ENCODE peak calls at places on chromosomes 6 and 20, in six cellular contexts. One of them, this sample, is unnamed.

GRCh38 chr20:50512323-50512722 is 2.1 kb downstream of the PTPN1 start:
- DNase-seq in mesenchymal stem cell: no peak
- DNase-seq in H1: no peak
- DNase-seq in IMR-90: no peak
- DNase-seq in neuronal stem cell: no peak
- DNase-seq in trophoblast cell: no peak
- DNase-seq in this sample: no peak

GRCh38 chr6:65707134-65707826 is at the start of gene EYS:
- DNase-seq in IMR-90: no peak
- DNase-seq in H1: no peak
- DNase-seq in mesenchymal stem cell: no peak
- DNase-seq in neuronal stem cell: no peak
- DNase-seq in trophoblast cell: no peak
- DNase-seq in this sample: no peak

GRCh38 chr20:61044499-61044898 is 207.6 kb upstream of the CDH4 start:
- DNase-seq in neuronal stem cell: no peak
- DNase-seq in trophoblast cell: no peak
- DNase-seq in IMR-90: no peak
- DNase-seq in H1: no peak
- DNase-seq in mesenchymal stem cell: no peak
- DNase-seq in this sample: peak

GRCh38 chr6:150068786-150069648 is at the start of gene ULBP3:
- DNase-seq in mesenchymal stem cell: peak
- DNase-seq in H1: peak
- DNase-seq in trophoblast cell: peak
- DNase-seq in neuronal stem cell: peak
- DNase-seq in IMR-90: peak
- DNase-seq in this sample: peak

GRCh38 chr6:148457137-148457842 is 114.7 kb downstream of the SASH1 start:
- DNase-seq in IMR-90: peak
- DNase-seq in H1: no peak
- DNase-seq in mesenchymal stem cell: peak
- DNase-seq in trophoblast cell: no peak
- DNase-seq in neuronal stem cell: no peak
- DNase-seq in this sample: no peak

GRCh38 chr6:1554241-1554880 is 55.4 kb upstream of the FOXC1 start:
- DNase-seq in neuronal stem cell: no peak
- DNase-seq in mesenchymal stem cell: no peak
- DNase-seq in trophoblast cell: no peak
- DNase-seq in H1: no peak
- DNase-seq in IMR-90: no peak
- DNase-seq in this sample: no peak

GRCh38 chr20:62476074-62476838 is 461 bp upstream of the GATA5 start:
- DNase-seq in mesenchymal stem cell: no peak
- DNase-seq in trophoblast cell: no peak
- DNase-seq in neuronal stem cell: no peak
- DNase-seq in IMR-90: no peak
- DNase-seq in H1: no peak
- DNase-seq in this sample: peak

GRCh38 chr20:1505871-1506270 is 14.7 kb upstream of the SIRPB2 start:
- DNase-seq in neuronal stem cell: no peak
- DNase-seq in mesenchymal stem cell: no peak
- DNase-seq in IMR-90: no peak
- DNase-seq in trophoblast cell: no peak
- DNase-seq in H1: no peak
- DNase-seq in this sample: no peak

GRCh38 chr6:143745160-143746133 is 67.7 kb downstream of the PHACTR2 start:
- DNase-seq in neuronal stem cell: peak
- DNase-seq in trophoblast cell: peak
- DNase-seq in H1: no peak
- DNase-seq in mesenchymal stem cell: peak
- DNase-seq in IMR-90: peak
- DNase-seq in this sample: peak

GRCh38 chr20:50514035-50514337 is 3.8 kb downstream of the PTPN1 start:
- DNase-seq in H1: no peak
- DNase-seq in IMR-90: no peak
- DNase-seq in neuronal stem cell: no peak
- DNase-seq in trophoblast cell: no peak
- DNase-seq in mesenchymal stem cell: no peak
- DNase-seq in this sample: no peak

GRCh38 chr20:25437153-25437581 is 29.7 kb downstream of the GINS1 start:
- DNase-seq in neuronal stem cell: peak
- DNase-seq in IMR-90: peak
- DNase-seq in H1: peak
- DNase-seq in mesenchymal stem cell: no peak
- DNase-seq in trophoblast cell: peak
- DNase-seq in this sample: no peak

GRCh38 chr6:103405321-103405720 is 1454.4 kb downstream of the HACE1 start:
- DNase-seq in neuronal stem cell: no peak
- DNase-seq in H1: no peak
- DNase-seq in trophoblast cell: no peak
- DNase-seq in mesenchymal stem cell: no peak
- DNase-seq in IMR-90: no peak
- DNase-seq in this sample: peak

GRCh38 chr6:158191769-158192168 is 23.6 kb downstream of the GTF2H5 start:
- DNase-seq in mesenchymal stem cell: no peak
- DNase-seq in H1: no peak
- DNase-seq in trophoblast cell: no peak
- DNase-seq in neuronal stem cell: no peak
- DNase-seq in IMR-90: no peak
- DNase-seq in this sample: no peak

GRCh38 chr6:72894091-72894490 is 272.2 kb downstream of the KCNQ5 start:
- DNase-seq in IMR-90: no peak
- DNase-seq in mesenchymal stem cell: no peak
- DNase-seq in trophoblast cell: no peak
- DNase-seq in H1: no peak
- DNase-seq in neuronal stem cell: no peak
- DNase-seq in this sample: no peak

GRCh38 chr6:142857609-142858195 is 87.3 kb downstream of the HIVEP2 start:
- DNase-seq in mesenchymal stem cell: no peak
- DNase-seq in trophoblast cell: no peak
- DNase-seq in neuronal stem cell: no peak
- DNase-seq in IMR-90: no peak
- DNase-seq in H1: no peak
- DNase-seq in this sample: no peak

GRCh38 chr6:128655978-128656498 is 135.6 kb upstream of the PTPRK start:
- DNase-seq in H1: no peak
- DNase-seq in mesenchymal stem cell: peak
- DNase-seq in IMR-90: peak
- DNase-seq in neuronal stem cell: no peak
- DNase-seq in trophoblast cell: no peak
- DNase-seq in this sample: no peak
- H2AFZ ChIP-seq in H1: no peak
- H2AFZ ChIP-seq in mesenchymal stem cell: no peak
- H2AFZ ChIP-seq in IMR-90: peak
- H2AFZ ChIP-seq in neuronal stem cell: peak
- H2AFZ ChIP-seq in trophoblast cell: no peak
- H2AFZ ChIP-seq in this sample: no peak

GRCh38 chr20:45909336-45909808 is 2.6 kb downstream of the PLTP start:
- DNase-seq in IMR-90: no peak
- DNase-seq in neuronal stem cell: no peak
- DNase-seq in mesenchymal stem cell: no peak
- DNase-seq in H1: no peak
- DNase-seq in trophoblast cell: no peak
- DNase-seq in this sample: no peak

GRCh38 chr20:45912344-45912682 is 358 bp upstream of the PLTP start:
- DNase-seq in mesenchymal stem cell: no peak
- DNase-seq in H1: no peak
- DNase-seq in neuronal stem cell: no peak
- DNase-seq in IMR-90: no peak
- DNase-seq in trophoblast cell: no peak
- DNase-seq in this sample: no peak

GRCh38 chr20:45909817-45910669 is 1.9 kb downstream of the PLTP start:
- DNase-seq in mesenchymal stem cell: no peak
- DNase-seq in trophoblast cell: no peak
- DNase-seq in neuronal stem cell: no peak
- DNase-seq in H1: no peak
- DNase-seq in IMR-90: no peak
- DNase-seq in this sample: no peak

GRCh38 chr20:45911486-45912343 is at the start of gene PLTP:
- DNase-seq in mesenchymal stem cell: peak
- DNase-seq in trophoblast cell: no peak
- DNase-seq in IMR-90: peak
- DNase-seq in H1: no peak
- DNase-seq in neuronal stem cell: peak
- DNase-seq in this sample: peak

GRCh38 chr20:45910670-45911485 is 1.1 kb downstream of the PLTP start:
- DNase-seq in IMR-90: peak
- DNase-seq in H1: peak
- DNase-seq in trophoblast cell: peak
- DNase-seq in neuronal stem cell: peak
- DNase-seq in mesenchymal stem cell: peak
- DNase-seq in this sample: peak
- H3K4ac ChIP-seq in IMR-90: peak
- H3K4ac ChIP-seq in H1: peak
- H3K4ac ChIP-seq in trophoblast cell: no peak
- H3K4ac ChIP-seq in neuronal stem cell: no peak
- H3K4ac ChIP-seq in mesenchymal stem cell: peak
- H3K4ac ChIP-seq in this sample: no peak

GRCh38 chr6:105620878-105621277 is 218.0 kb upstream of the PREP start:
- DNase-seq in neuronal stem cell: no peak
- DNase-seq in H1: no peak
- DNase-seq in mesenchymal stem cell: no peak
- DNase-seq in trophoblast cell: no peak
- DNase-seq in IMR-90: peak
- DNase-seq in this sample: no peak

GRCh38 chr6:105616521-105616920 is 213.6 kb upstream of the PREP start:
- DNase-seq in trophoblast cell: no peak
- DNase-seq in H1: no peak
- DNase-seq in neuronal stem cell: no peak
- DNase-seq in IMR-90: no peak
- DNase-seq in mesenchymal stem cell: no peak
- DNase-seq in this sample: no peak

GRCh38 chr6:105619971-105620741 is 217.3 kb upstream of the PREP start:
- DNase-seq in neuronal stem cell: no peak
- DNase-seq in trophoblast cell: no peak
- DNase-seq in IMR-90: no peak
- DNase-seq in mesenchymal stem cell: no peak
- DNase-seq in H1: no peak
- DNase-seq in this sample: no peak

GRCh38 chr6:105621564-105622175 is 218.8 kb upstream of the PREP start:
- DNase-seq in trophoblast cell: no peak
- DNase-seq in mesenchymal stem cell: no peak
- DNase-seq in IMR-90: no peak
- DNase-seq in neuronal stem cell: no peak
- DNase-seq in H1: no peak
- DNase-seq in this sample: no peak

GRCh38 chr6:105618247-105618646 is 215.4 kb upstream of the PREP start:
- DNase-seq in H1: no peak
- DNase-seq in neuronal stem cell: no peak
- DNase-seq in trophoblast cell: no peak
- DNase-seq in mesenchymal stem cell: no peak
- DNase-seq in IMR-90: no peak
- DNase-seq in this sample: no peak
- H4K91ac ChIP-seq in H1: no peak
- H4K91ac ChIP-seq in neuronal stem cell: no peak
- H4K91ac ChIP-seq in trophoblast cell: no peak
- H4K91ac ChIP-seq in mesenchymal stem cell: no peak
- H4K91ac ChIP-seq in IMR-90: no peak
- H4K91ac ChIP-seq in this sample: no peak

GRCh38 chr20:23626040-23626620 is 11.6 kb downstream of the CST3 start:
- DNase-seq in neuronal stem cell: no peak
- DNase-seq in H1: no peak
- DNase-seq in IMR-90: no peak
- DNase-seq in mesenchymal stem cell: no peak
- DNase-seq in trophoblast cell: peak
- DNase-seq in this sample: no peak

GRCh38 chr20:23622839-23623343 is 14.9 kb downstream of the CST3 start:
- DNase-seq in H1: no peak
- DNase-seq in neuronal stem cell: no peak
- DNase-seq in trophoblast cell: peak
- DNase-seq in mesenchymal stem cell: peak
- DNase-seq in IMR-90: peak
- DNase-seq in this sample: no peak

GRCh38 chr20:23625236-23625964 is 12.4 kb downstream of the CST3 start:
- DNase-seq in trophoblast cell: peak
- DNase-seq in IMR-90: no peak
- DNase-seq in mesenchymal stem cell: no peak
- DNase-seq in neuronal stem cell: no peak
- DNase-seq in H1: no peak
- DNase-seq in this sample: no peak

GRCh38 chr20:23624307-23624706 is 13.4 kb downstream of the CST3 start:
- DNase-seq in IMR-90: no peak
- DNase-seq in trophoblast cell: no peak
- DNase-seq in mesenchymal stem cell: peak
- DNase-seq in H1: no peak
- DNase-seq in neuronal stem cell: no peak
- DNase-seq in this sample: no peak

GRCh38 chr20:23623666-23624065 is 14.1 kb downstream of the CST3 start:
- DNase-seq in trophoblast cell: no peak
- DNase-seq in IMR-90: no peak
- DNase-seq in H1: no peak
- DNase-seq in mesenchymal stem cell: no peak
- DNase-seq in neuronal stem cell: no peak
- DNase-seq in this sample: no peak
- H2AFZ ChIP-seq in trophoblast cell: no peak
- H2AFZ ChIP-seq in IMR-90: no peak
- H2AFZ ChIP-seq in H1: no peak
- H2AFZ ChIP-seq in mesenchymal stem cell: no peak
- H2AFZ ChIP-seq in neuronal stem cell: no peak
- H2AFZ ChIP-seq in this sample: no peak

DNA sequence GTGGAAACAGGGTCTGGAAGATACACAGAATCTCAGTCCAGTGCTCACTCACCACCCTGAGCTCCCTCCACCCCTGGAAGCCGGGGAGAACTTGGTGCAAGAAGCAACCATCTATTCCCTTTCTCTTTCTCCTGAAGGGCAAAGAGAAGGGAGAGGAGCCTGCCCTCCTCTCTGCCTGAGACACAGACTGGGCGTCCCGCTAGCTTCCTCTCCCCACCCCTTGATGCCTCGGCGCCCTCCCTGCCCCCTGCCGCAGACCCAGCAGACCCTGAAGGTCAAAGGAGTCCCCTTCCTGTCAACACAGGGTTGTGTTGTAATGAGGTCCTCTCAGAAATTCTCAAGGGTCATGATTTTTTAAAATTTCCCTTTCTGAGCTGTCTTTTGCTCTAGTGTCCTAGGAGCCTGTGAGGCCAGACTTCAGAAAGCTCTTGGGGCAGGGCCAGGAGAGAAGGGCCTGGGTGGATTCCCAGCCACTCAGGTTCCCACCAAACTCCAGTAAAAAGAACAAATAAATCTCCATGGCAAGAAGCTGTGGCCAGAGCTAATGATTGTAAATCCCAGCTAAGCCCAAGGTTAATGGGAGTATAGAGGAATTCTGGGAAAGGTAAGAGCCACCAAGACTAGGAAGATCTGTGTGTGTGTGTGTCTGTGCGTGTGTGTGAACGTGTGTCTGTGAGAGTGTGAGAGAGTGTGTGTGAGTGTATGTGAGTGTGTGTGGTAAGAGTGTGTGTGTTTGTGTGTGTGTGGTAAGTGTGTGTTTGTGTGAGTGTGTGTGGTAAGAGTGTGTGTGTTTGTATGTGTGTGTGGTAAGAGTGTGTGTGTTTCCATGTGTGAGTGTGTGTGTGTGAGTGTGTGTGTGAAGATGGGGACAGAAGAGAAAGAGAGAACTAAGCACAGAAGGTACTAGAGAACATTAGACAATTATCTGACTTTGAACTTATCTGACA is 1.0 kb upstream of the JPH2 start:
- DNase-seq in IMR-90: peak
- DNase-seq in mesenchymal stem cell: peak
- DNase-seq in trophoblast cell: no peak
- DNase-seq in H1: no peak
- DNase-seq in neuronal stem cell: no peak
- DNase-seq in this sample: no peak
- H3K4ac ChIP-seq in IMR-90: peak
- H3K4ac ChIP-seq in mesenchymal stem cell: peak
- H3K4ac ChIP-seq in trophoblast cell: peak
- H3K4ac ChIP-seq in H1: no peak
- H3K4ac ChIP-seq in neuronal stem cell: no peak
- H3K4ac ChIP-seq in this sample: no peak

This sample was measured in H9.